ENCODE peak calls at places on chromosomes 3 and 15, in seven cellular contexts. One of them, this sample, is unnamed.
A peak's percentile ranks its signal among the peaks of the same experiment; 100 is the strongest.

GRCh38 chr3:191641789-191642188 is 180.8 kb downstream of the PYDC2 start:
- DNase-seq in K562: no peak
- DNase-seq in SK-N-SH: no peak
- DNase-seq in HCT116: no peak
- DNase-seq in H1: no peak
- DNase-seq in HepG2: no peak
- DNase-seq in GM12878: no peak
- DNase-seq in this sample: peak; percentile 27

GRCh38 chr3:152508705-152509104 is 240.0 kb downstream of the MBNL1 start:
- DNase-seq in HCT116: peak; percentile 33
- DNase-seq in K562: peak; percentile 44
- DNase-seq in H1: no peak
- DNase-seq in GM12878: no peak
- DNase-seq in SK-N-SH: no peak
- DNase-seq in HepG2: peak; percentile 7
- DNase-seq in this sample: peak; percentile 62

GRCh38 chr15:92848852-92849598 is 51.1 kb upstream of the CHD2 start:
- DNase-seq in HepG2: no peak
- DNase-seq in HCT116: no peak
- DNase-seq in H1: no peak
- DNase-seq in K562: peak; percentile 80
- DNase-seq in GM12878: peak; percentile 65
- DNase-seq in SK-N-SH: no peak
- DNase-seq in this sample: no peak

GRCh38 chr15:80789296-80789695 is 10.1 kb downstream of the CEMIP start:
- DNase-seq in HepG2: no peak
- DNase-seq in H1: no peak
- DNase-seq in HCT116: no peak
- DNase-seq in SK-N-SH: no peak
- DNase-seq in GM12878: no peak
- DNase-seq in K562: no peak
- DNase-seq in this sample: no peak

GRCh38 chr15:59335197-59335786 is 37.4 kb downstream of the MYO1E start:
- DNase-seq in K562: no peak
- DNase-seq in GM12878: no peak
- DNase-seq in HCT116: no peak
- DNase-seq in HepG2: peak; percentile 20
- DNase-seq in H1: no peak
- DNase-seq in SK-N-SH: no peak
- DNase-seq in this sample: no peak

GRCh38 chr15:51755790-51756189 is 4.4 kb downstream of the TMOD2 start:
- DNase-seq in K562: no peak
- DNase-seq in H1: no peak
- DNase-seq in HepG2: no peak
- DNase-seq in HCT116: no peak
- DNase-seq in GM12878: no peak
- DNase-seq in SK-N-SH: no peak
- DNase-seq in this sample: no peak

GRCh38 chr3:7038394-7038793 is 177.5 kb downstream of the GRM7 start:
- DNase-seq in GM12878: no peak
- DNase-seq in HepG2: no peak
- DNase-seq in H1: no peak
- DNase-seq in K562: no peak
- DNase-seq in HCT116: no peak
- DNase-seq in SK-N-SH: no peak
- DNase-seq in this sample: no peak

GRCh38 chr3:32780071-32780734 is 37.6 kb upstream of the TRIM71 start:
- DNase-seq in GM12878: no peak
- DNase-seq in HepG2: peak; percentile 79
- DNase-seq in SK-N-SH: no peak
- DNase-seq in HCT116: no peak
- DNase-seq in K562: no peak
- DNase-seq in H1: peak; percentile 23
- DNase-seq in this sample: no peak

GRCh38 chr3:11391930-11392688 is 119.9 kb downstream of the ATG7 start:
- DNase-seq in H1: no peak
- DNase-seq in K562: no peak
- DNase-seq in GM12878: no peak
- DNase-seq in SK-N-SH: peak; percentile 70
- DNase-seq in HCT116: no peak
- DNase-seq in HepG2: no peak
- DNase-seq in this sample: no peak

GRCh38 chr3:113825090-113825489 is 13.5 kb upstream of the GRAMD1C start:
- DNase-seq in K562: peak; percentile 6
- DNase-seq in H1: no peak
- DNase-seq in SK-N-SH: peak; percentile 22
- DNase-seq in HepG2: no peak
- DNase-seq in GM12878: peak; percentile 86
- DNase-seq in HCT116: no peak
- DNase-seq in this sample: peak; percentile 43

GRCh38 chr3:24523195-24523594 is 28.5 kb upstream of the THRB start:
- DNase-seq in K562: no peak
- DNase-seq in HepG2: peak; percentile 82
- DNase-seq in GM12878: no peak
- DNase-seq in HCT116: no peak
- DNase-seq in SK-N-SH: no peak
- DNase-seq in H1: no peak
- DNase-seq in this sample: no peak

GRCh38 chr3:144028798-144029411 is 57.3 kb downstream of the DIPK2A start:
- DNase-seq in K562: no peak
- DNase-seq in GM12878: peak; percentile 72
- DNase-seq in HCT116: no peak
- DNase-seq in SK-N-SH: no peak
- DNase-seq in HepG2: no peak
- DNase-seq in H1: no peak
- DNase-seq in this sample: no peak

GRCh38 chr15:74833376-74834107 is 7.1 kb downstream of the CPLX3 start:
- DNase-seq in HepG2: no peak
- DNase-seq in K562: no peak
- DNase-seq in GM12878: no peak
- DNase-seq in H1: no peak
- DNase-seq in HCT116: no peak
- DNase-seq in SK-N-SH: no peak
- DNase-seq in this sample: no peak

GRCh38 chr3:31079691-31080090 is 185.2 kb upstream of the GADL1 start:
- DNase-seq in SK-N-SH: no peak
- DNase-seq in H1: no peak
- DNase-seq in HepG2: no peak
- DNase-seq in HCT116: no peak
- DNase-seq in GM12878: no peak
- DNase-seq in K562: no peak
- DNase-seq in this sample: peak; percentile 13

GRCh38 chr3:79517766-79518413 is 249.9 kb downstream of the ROBO1 start:
- DNase-seq in SK-N-SH: peak; percentile 29
- DNase-seq in HCT116: no peak
- DNase-seq in HepG2: peak; percentile 24
- DNase-seq in K562: peak; percentile 1
- DNase-seq in GM12878: no peak
- DNase-seq in H1: no peak
- DNase-seq in this sample: peak; percentile 60

GRCh38 chr3:14227866-14228265 is 49.2 kb downstream of the LSM3 start:
- DNase-seq in HCT116: no peak
- DNase-seq in K562: no peak
- DNase-seq in SK-N-SH: no peak
- DNase-seq in HepG2: no peak
- DNase-seq in GM12878: no peak
- DNase-seq in H1: no peak
- DNase-seq in this sample: no peak

GRCh38 chr15:63497642-63498100 is 6.7 kb upstream of the USP3 start:
- DNase-seq in HCT116: no peak
- DNase-seq in H1: no peak
- DNase-seq in GM12878: no peak
- DNase-seq in SK-N-SH: no peak
- DNase-seq in HepG2: no peak
- DNase-seq in K562: no peak
- DNase-seq in this sample: no peak

GRCh38 chr15:38539008-38539343 is 25.6 kb downstream of the RASGRP1 start:
- DNase-seq in HCT116: no peak
- DNase-seq in HepG2: no peak
- DNase-seq in H1: no peak
- DNase-seq in K562: no peak
- DNase-seq in SK-N-SH: no peak
- DNase-seq in GM12878: no peak
- DNase-seq in this sample: no peak

GRCh38 chr15:98800437-98801233 is 152.3 kb downstream of the IGF1R start:
- DNase-seq in HepG2: peak; percentile 54
- DNase-seq in SK-N-SH: peak; percentile 44
- DNase-seq in K562: no peak
- DNase-seq in HCT116: peak; percentile 59
- DNase-seq in GM12878: no peak
- DNase-seq in H1: peak; percentile 74
- DNase-seq in this sample: no peak

GRCh38 chr15:98561169-98561941 is 87.0 kb upstream of the IGF1R start:
- DNase-seq in GM12878: no peak
- DNase-seq in HCT116: no peak
- DNase-seq in HepG2: no peak
- DNase-seq in K562: no peak
- DNase-seq in H1: no peak
- DNase-seq in SK-N-SH: no peak
- DNase-seq in this sample: no peak

GRCh38 chr15:74790080-74790916 is 8.4 kb downstream of the CSK start:
- DNase-seq in HCT116: no peak
- DNase-seq in SK-N-SH: peak; percentile 87
- DNase-seq in GM12878: no peak
- DNase-seq in H1: no peak
- DNase-seq in HepG2: no peak
- DNase-seq in K562: no peak
- DNase-seq in this sample: no peak

GRCh38 chr3:185439745-185440466 is 58.9 kb downstream of the TMEM41A start:
- DNase-seq in HCT116: no peak
- DNase-seq in GM12878: no peak
- DNase-seq in SK-N-SH: peak; percentile 13
- DNase-seq in HepG2: no peak
- DNase-seq in K562: no peak
- DNase-seq in H1: no peak
- DNase-seq in this sample: no peak
- TF ChIP-seq JUND in HCT116: no peak
- TF ChIP-seq JUND in GM12878: no peak
- TF ChIP-seq JUND in SK-N-SH: no peak
- TF ChIP-seq JUND in HepG2: no peak
- TF ChIP-seq JUND in K562: no peak
- TF ChIP-seq JUND in H1: no peak
- TF ChIP-seq JUND in this sample: no peak

GRCh38 chr15:99956022-99956775 is 223.0 kb upstream of the LYSMD4 start:
- DNase-seq in HepG2: no peak
- DNase-seq in H1: no peak
- DNase-seq in K562: no peak
- DNase-seq in GM12878: no peak
- DNase-seq in SK-N-SH: no peak
- DNase-seq in HCT116: no peak
- DNase-seq in this sample: no peak

GRCh38 chr15:99955532-99955931 is 222.3 kb upstream of the LYSMD4 start:
- DNase-seq in SK-N-SH: no peak
- DNase-seq in HepG2: no peak
- DNase-seq in GM12878: no peak
- DNase-seq in K562: no peak
- DNase-seq in H1: no peak
- DNase-seq in HCT116: no peak
- DNase-seq in this sample: no peak

GRCh38 chr15:99954361-99955180 is 221.3 kb upstream of the LYSMD4 start:
- DNase-seq in SK-N-SH: no peak
- DNase-seq in H1: no peak
- DNase-seq in GM12878: no peak
- DNase-seq in K562: no peak
- DNase-seq in HCT116: no peak
- DNase-seq in HepG2: no peak
- DNase-seq in this sample: no peak

GRCh38 chr15:99953886-99954285 is 220.6 kb upstream of the LYSMD4 start:
- DNase-seq in HepG2: no peak
- DNase-seq in K562: no peak
- DNase-seq in H1: no peak
- DNase-seq in SK-N-SH: no peak
- DNase-seq in HCT116: no peak
- DNase-seq in GM12878: no peak
- DNase-seq in this sample: no peak

GRCh38 chr15:99955181-99955525 is 221.9 kb upstream of the LYSMD4 start:
- DNase-seq in H1: no peak
- DNase-seq in HCT116: no peak
- DNase-seq in HepG2: no peak
- DNase-seq in K562: no peak
- DNase-seq in SK-N-SH: no peak
- DNase-seq in GM12878: no peak
- DNase-seq in this sample: no peak
- TF ChIP-seq JUND in H1: no peak
- TF ChIP-seq JUND in HCT116: no peak
- TF ChIP-seq JUND in HepG2: no peak
- TF ChIP-seq JUND in K562: no peak
- TF ChIP-seq JUND in SK-N-SH: no peak
- TF ChIP-seq JUND in GM12878: no peak
- TF ChIP-seq JUND in this sample: no peak

GRCh38 chr3:64355473-64355872 is 130.2 kb upstream of the PRICKLE2 start:
- DNase-seq in GM12878: no peak
- DNase-seq in HCT116: no peak
- DNase-seq in HepG2: no peak
- DNase-seq in SK-N-SH: no peak
- DNase-seq in K562: no peak
- DNase-seq in H1: no peak
- DNase-seq in this sample: peak; percentile 51
- TF ChIP-seq JUND in GM12878: no peak
- TF ChIP-seq JUND in HCT116: no peak
- TF ChIP-seq JUND in HepG2: no peak
- TF ChIP-seq JUND in SK-N-SH: no peak
- TF ChIP-seq JUND in K562: no peak
- TF ChIP-seq JUND in H1: no peak
- TF ChIP-seq JUND in this sample: no peak

GRCh38 chr15:41258706-41259471 is 27.8 kb downstream of the CHP1 start:
- DNase-seq in HepG2: peak; percentile 40
- DNase-seq in H1: no peak
- DNase-seq in HCT116: no peak
- DNase-seq in SK-N-SH: no peak
- DNase-seq in GM12878: peak; percentile 31
- DNase-seq in K562: peak; percentile 32
- DNase-seq in this sample: peak; percentile 34

GRCh38 chr15:41259546-41260189 is 28.6 kb downstream of the CHP1 start:
- DNase-seq in K562: no peak
- DNase-seq in H1: no peak
- DNase-seq in SK-N-SH: no peak
- DNase-seq in HCT116: no peak
- DNase-seq in HepG2: peak; percentile 96
- DNase-seq in GM12878: no peak
- DNase-seq in this sample: no peak

GRCh38 chr15:41269887-41270286 is 38.8 kb downstream of the CHP1 start:
- DNase-seq in HCT116: no peak
- DNase-seq in SK-N-SH: no peak
- DNase-seq in H1: no peak
- DNase-seq in K562: no peak
- DNase-seq in HepG2: no peak
- DNase-seq in GM12878: no peak
- DNase-seq in this sample: no peak

GRCh38 chr15:41262571-41262970 is 31.5 kb downstream of the CHP1 start:
- DNase-seq in HCT116: no peak
- DNase-seq in K562: no peak
- DNase-seq in SK-N-SH: no peak
- DNase-seq in HepG2: peak; percentile 38
- DNase-seq in GM12878: no peak
- DNase-seq in H1: no peak
- DNase-seq in this sample: no peak

GRCh38 chr15:41263891-41264351 is 32.9 kb downstream of the CHP1 start:
- DNase-seq in SK-N-SH: no peak
- DNase-seq in GM12878: no peak
- DNase-seq in K562: no peak
- DNase-seq in HepG2: no peak
- DNase-seq in H1: peak; percentile 27
- DNase-seq in HCT116: no peak
- DNase-seq in this sample: no peak
- TF ChIP-seq JUND in SK-N-SH: no peak
- TF ChIP-seq JUND in GM12878: no peak
- TF ChIP-seq JUND in K562: no peak
- TF ChIP-seq JUND in HepG2: no peak
- TF ChIP-seq JUND in H1: no peak
- TF ChIP-seq JUND in HCT116: no peak
- TF ChIP-seq JUND in this sample: no peak